ENCODE peak calls at places on chromosomes 1 and 21, in four cellular contexts. J is epithelial cell of esophagus, A is fibroblast of mammary gland, I is brain microvascular endothelial cell. T is an unnamed sample.

GRCh38 chr1:152440635-152441471 is 26.8 kb upstream of the CRNN start:
- DNase-seq in J (peak), I (peak), A (peak), T (peak)

GRCh38 chr1:220711086-220711809 is 21.1 kb downstream of the C1orf115 start:
- DNase-seq in A (no peak), I (no peak), J (no peak), T (no peak)

GRCh38 chr1:4939266-4939665 is 284.9 kb downstream of the AJAP1 start:
- DNase-seq in A (peak), I (no peak), J (no peak), T (no peak)

GRCh38 chr1:200336111-200336845 is 73.6 kb downstream of the ZNF281 start:
- DNase-seq in A (peak), J (peak), I (no peak), T (peak)

GRCh38 chr1:53599461-53599860 is 139.5 kb downstream of the GLIS1 start:
- DNase-seq in I (no peak), A (no peak), J (no peak), T (no peak)

GRCh38 chr1:109904105-109904817 is 6.4 kb upstream of the CSF1 start:
- DNase-seq in I (no peak), A (no peak), J (no peak), T (no peak)

GRCh38 chr1:206555473-206555935 is 48.2 kb downstream of the RASSF5 start:
- DNase-seq in A (no peak), J (no peak), I (peak), T (no peak)

GRCh38 chr21:39055167-39055767 is 128.0 kb downstream of the PSMG1 start:
- DNase-seq in J (no peak), A (no peak), I (no peak), T (no peak)

GRCh38 chr1:239587066-239587465 is 200.7 kb downstream of the CHRM3 start:
- DNase-seq in J (no peak), I (no peak), A (no peak), T (no peak)

GRCh38 chr1:246195296-246195695 is 311.8 kb downstream of the SMYD3 start:
- DNase-seq in A (no peak), I (no peak), J (no peak), T (no peak)

GRCh38 chr1:91091812-91092211 is 70.0 kb upstream of the ZNF644 start:
- DNase-seq in A (no peak), I (no peak), J (peak), T (peak)

GRCh38 chr1:29974345-29974744 is 738.0 kb downstream of the PTPRU start:
- DNase-seq in A (peak), J (peak), I (peak), T (peak)

GRCh38 chr1:233114860-233115259 is 164.4 kb downstream of the NTPCR start:
- DNase-seq in J (no peak), I (no peak), A (no peak), T (no peak)

GRCh38 chr1:2594001-2594640 is 7.5 kb downstream of the PRXL2B start:
- DNase-seq in I (no peak), A (no peak), J (peak), T (peak)

GRCh38 chr1:2936568-2937515 is 84.4 kb upstream of the ACTRT2 start:
- DNase-seq in J (no peak), A (no peak), I (no peak), T (no peak)

GRCh38 chr1:156337888-156338179 is 258 bp downstream of the CCT3 start:
- DNase-seq in I (no peak), A (no peak), J (no peak), T (no peak)

GRCh38 chr1:12386130-12386529 is 156.3 kb downstream of the VPS13D start:
- DNase-seq in A (no peak), J (peak), I (no peak), T (no peak)

GRCh38 chr21:17725339-17725738 is 93.8 kb downstream of the C21orf91 start:
- DNase-seq in A (no peak), I (no peak), J (peak), T (no peak)

GRCh38 chr1:115980998-115981993 is 5.0 kb downstream of the SLC22A15 start:
- DNase-seq in A (peak), I (no peak), J (peak), T (peak)

GRCh38 chr1:66330711-66331110 is 203.2 kb upstream of the SGIP1 start:
- DNase-seq in J (no peak), A (no peak), I (no peak), T (peak)

GRCh38 chr21:45630066-45630694 is 13.3 kb upstream of the PCBP3 start:
- DNase-seq in J (no peak), A (no peak), I (no peak), T (no peak)

GRCh38 chr1:185585770-185586169 is 148.4 kb upstream of the HMCN1 start:
- DNase-seq in A (no peak), I (no peak), J (peak), T (no peak)

GRCh38 chr1:246035060-246035531 is 472.0 kb downstream of the SMYD3 start:
- DNase-seq in J (no peak), I (peak), A (no peak), T (no peak)

GRCh38 chr1:48000883-48001282 is 3.7 kb upstream of the TRABD2B start:
- DNase-seq in J (no peak), I (no peak), A (no peak), T (no peak)

GRCh38 chr1:198660341-198661056 is 21.7 kb downstream of the PTPRC start:
- DNase-seq in I (no peak), J (no peak), A (no peak), T (no peak)

GRCh38 chr1:118339431-118340146 is 154.6 kb upstream of the SPAG17 start:
- DNase-seq in A (peak), I (no peak), J (peak), T (no peak)

GRCh38 chr1:53306168-53306567 is 21.7 kb downstream of the LRP8 start:
- DNase-seq in J (no peak), I (no peak), A (no peak), T (no peak)

GRCh38 chr21:38478782-38479181 is 19.5 kb downstream of the ERG start:
- DNase-seq in J (peak), I (peak), A (peak), T (peak)

GRCh38 chr1:79090985-79091384 is 84.5 kb upstream of the ADGRL4 start:
- DNase-seq in A (peak), I (no peak), J (peak), T (no peak)

GRCh38 chr1:162040657-162041056 is 17.0 kb upstream of the OLFML2B start:
- DNase-seq in I (no peak), J (peak), A (peak), T (peak)

GRCh38 chr1:101394041-101394440 is 157.2 kb downstream of the S1PR1 start:
- DNase-seq in J (peak), A (peak), I (peak), T (peak)

GRCh38 chr1:205907794-205908193 is 35.5 kb downstream of the SLC26A9 start:
- DNase-seq in I (peak), J (peak), A (peak), T (peak)

GRCh38 chr1:235169986-235170385 is 8.9 kb upstream of the RBM34 start:
- DNase-seq in J (peak), I (no peak), A (no peak), T (no peak)

GRCh38 chr1:207698822-207699483 is 52.9 kb upstream of the CD46 start:
- DNase-seq in A (peak), I (peak), J (peak), T (peak)

GRCh38 chr21:33259428-33259827 is 6.7 kb upstream of the IL10RB start:
- DNase-seq in J (peak), A (peak), I (no peak), T (no peak)

GRCh38 chr1:51814513-51814912 is 64.0 kb downstream of the NRDC start:
- DNase-seq in I (no peak), A (no peak), J (no peak), T (no peak)

GRCh38 chr1:221741364-221741970 is 422 bp downstream of the DUSP10 start:
- DNase-seq in J (no peak), A (no peak), I (no peak), T (no peak)

GRCh38 chr1:18951416-18951815 is 5.1 kb downstream of the IFFO2 start:
- DNase-seq in I (no peak), A (no peak), J (no peak), T (no peak)
- H3K4me3 ChIP-seq in I (no peak), A (no peak), J (peak), T (no peak)

GRCh38 chr21:44483288-44484237 is 28.3 kb downstream of the LRRC3 start:
- DNase-seq in A (peak), J (no peak), I (no peak), T (no peak)

GRCh38 chr21:44485796-44486195 is 30.5 kb downstream of the LRRC3 start:
- DNase-seq in A (no peak), J (no peak), I (no peak), T (no peak)

GRCh38 chr21:44484498-44485253 is 29.4 kb downstream of the LRRC3 start:
- DNase-seq in A (no peak), I (no peak), J (no peak), T (no peak)

GRCh38 chr21:44486302-44486701 is 31.0 kb downstream of the LRRC3 start:
- DNase-seq in A (no peak), I (no peak), J (no peak), T (no peak)

DNA sequence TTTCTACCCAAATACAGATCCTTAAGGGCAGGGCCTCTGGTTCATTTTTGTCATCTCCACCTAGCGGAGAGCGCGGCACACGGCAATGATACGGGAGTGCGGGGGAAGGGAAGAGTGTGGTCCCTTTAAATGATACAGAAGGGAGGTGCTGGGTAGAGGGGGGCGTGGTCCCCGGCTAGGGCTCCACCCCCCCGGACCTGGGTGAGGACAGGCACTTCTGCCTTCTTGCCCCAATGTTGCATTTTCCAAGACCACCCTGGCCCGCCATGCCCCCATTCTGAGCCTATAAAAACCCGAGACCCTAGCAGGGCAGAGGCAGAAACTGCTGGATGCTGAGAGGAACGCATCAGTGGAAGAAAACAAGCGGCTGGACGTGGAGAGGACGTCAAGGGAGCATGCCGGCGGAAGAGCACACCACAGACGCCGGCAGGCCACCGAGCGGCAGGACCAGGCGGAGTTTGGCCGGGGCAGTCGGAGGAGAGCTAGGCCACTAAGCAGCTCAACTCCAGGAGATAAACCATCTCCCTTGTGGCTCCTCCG is 30.0 kb downstream of the LRRC3 start:
- DNase-seq in J (no peak), A (peak), I (no peak), T (no peak)
- TF ChIP-seq CTCF in J (no peak), A (peak), I (peak), T (no peak)

DNA sequence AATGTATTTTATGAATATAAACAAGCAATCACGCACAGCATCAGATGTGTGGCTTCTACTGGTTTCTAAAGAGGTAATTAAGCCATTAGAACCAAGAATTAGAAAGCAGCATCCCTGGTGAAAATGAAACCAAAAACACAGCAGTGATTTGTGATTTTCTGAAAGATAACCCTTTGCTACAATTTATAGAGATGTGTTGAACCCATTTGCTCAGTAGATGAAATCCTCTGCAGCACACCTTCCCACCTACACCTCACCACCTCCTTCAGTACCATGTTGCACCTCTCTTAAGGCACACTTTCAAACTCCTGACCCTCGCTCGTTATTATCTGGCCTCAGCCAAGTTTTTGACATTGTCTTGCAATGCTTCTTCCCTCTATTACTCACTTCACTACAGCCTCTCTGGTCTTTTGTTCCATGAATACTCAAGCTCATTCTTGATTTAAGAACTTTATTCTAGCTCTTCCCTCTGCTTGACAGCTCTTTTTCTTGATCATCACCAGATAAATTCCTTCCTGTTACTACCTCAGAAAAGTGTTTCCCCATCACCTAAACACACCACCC is 38.6 kb downstream of the NSL1 start:
- DNase-seq in J (no peak), A (peak), I (no peak), T (peak)
- H3K4me3 ChIP-seq in J (no peak), A (peak), I (no peak), T (peak)

GRCh38 chr1:16904560-16905111 is 8.9 kb downstream of the RNU1-2 start:
- DNase-seq in J (peak), A (peak), I (peak), T (peak)

GRCh38 chr1:16903054-16903453 is 7.3 kb downstream of the RNU1-2 start:
- DNase-seq in A (peak), I (peak), J (peak), T (peak)

GRCh38 chr1:16903458-16903796 is 7.6 kb downstream of the RNU1-2 start:
- DNase-seq in I (no peak), A (no peak), J (no peak), T (no peak)

GRCh38 chr1:16905112-16905855 is 9.5 kb downstream of the RNU1-2 start:
- DNase-seq in J (no peak), A (peak), I (peak), T (peak)

GRCh38 chr1:16900771-16901170 is 5.0 kb downstream of the RNU1-2 start:
- DNase-seq in I (no peak), A (no peak), J (peak), T (peak)
- TF ChIP-seq CTCF in I (no peak), A (peak), J (peak), T (peak)

DNA sequence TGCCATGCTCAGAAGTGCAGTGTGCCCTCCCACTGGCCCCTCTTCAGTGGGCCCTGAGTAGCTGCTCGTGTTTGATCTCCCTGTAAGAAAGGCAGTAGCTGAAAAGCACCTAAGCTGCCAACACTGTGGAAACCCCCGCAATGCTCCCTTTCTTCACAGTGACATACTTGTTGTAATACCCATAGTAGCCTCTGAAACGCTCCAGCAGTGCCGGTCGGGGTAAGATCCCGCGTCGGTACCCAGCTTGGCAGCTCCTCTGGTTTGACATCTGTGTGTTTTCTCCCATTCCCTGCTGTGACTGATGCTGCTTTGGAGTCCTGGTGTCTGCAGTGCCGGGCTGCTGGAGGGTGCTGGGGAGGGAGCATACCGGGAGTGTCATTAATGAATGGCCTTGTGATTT is 3.6 kb downstream of the CHAF1B start:
- DNase-seq in J (peak), A (no peak), I (peak), T (peak)
- H3K4me3 ChIP-seq in J (no peak), A (no peak), I (no peak), T (no peak)

GRCh38 chr1:37032660-37033354 is 1.5 kb downstream of the GRIK3 start:
- DNase-seq in A (no peak), I (no peak), J (no peak), T (no peak)

GRCh38 chr1:37031419-37031818 is 2.9 kb downstream of the GRIK3 start:
- DNase-seq in J (no peak), A (no peak), I (no peak), T (no peak)

GRCh38 chr1:37033355-37034291 is 692 bp downstream of the GRIK3 start:
- DNase-seq in I (no peak), A (no peak), J (no peak), T (no peak)

GRCh38 chr1:37031871-37032270 is 2.4 kb downstream of the GRIK3 start:
- DNase-seq in A (no peak), J (no peak), I (no peak), T (no peak)

DNA sequence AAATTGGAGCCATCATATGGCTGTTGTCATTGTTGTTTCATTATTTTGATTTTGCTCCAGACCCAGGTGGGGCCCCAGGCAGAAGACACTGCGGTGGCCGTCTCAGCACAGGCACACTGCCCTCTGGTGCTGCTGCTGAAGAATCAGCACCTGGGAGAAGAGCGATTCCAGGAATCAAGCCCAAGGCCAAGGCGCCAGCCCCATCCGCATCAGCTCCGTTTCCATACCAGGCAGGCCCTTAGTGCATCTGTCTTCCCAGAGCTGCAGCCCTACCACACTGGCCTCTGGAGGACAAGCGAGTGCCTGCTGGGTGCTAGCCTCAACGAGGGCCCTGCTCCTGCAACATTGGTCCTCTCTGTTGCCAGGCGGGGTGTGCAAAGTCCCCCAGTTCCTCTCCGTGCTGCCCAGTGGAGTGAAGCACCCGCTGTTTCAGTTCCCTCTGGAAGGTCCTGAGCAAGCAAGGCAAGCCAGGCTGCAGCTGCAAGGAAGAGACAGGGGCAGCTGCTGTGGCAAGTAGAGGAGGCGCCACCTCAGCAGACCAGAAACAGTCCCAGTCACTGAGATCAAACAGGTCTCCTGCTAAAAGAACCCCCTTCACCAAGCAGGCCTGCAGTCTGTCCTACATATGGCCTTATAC is 5.2 kb downstream of the GRIK3 start:
- DNase-seq in A (no peak), I (no peak), J (no peak), T (no peak)
- TF ChIP-seq CTCF in A (no peak), I (no peak), J (no peak), T (no peak)

DNA sequence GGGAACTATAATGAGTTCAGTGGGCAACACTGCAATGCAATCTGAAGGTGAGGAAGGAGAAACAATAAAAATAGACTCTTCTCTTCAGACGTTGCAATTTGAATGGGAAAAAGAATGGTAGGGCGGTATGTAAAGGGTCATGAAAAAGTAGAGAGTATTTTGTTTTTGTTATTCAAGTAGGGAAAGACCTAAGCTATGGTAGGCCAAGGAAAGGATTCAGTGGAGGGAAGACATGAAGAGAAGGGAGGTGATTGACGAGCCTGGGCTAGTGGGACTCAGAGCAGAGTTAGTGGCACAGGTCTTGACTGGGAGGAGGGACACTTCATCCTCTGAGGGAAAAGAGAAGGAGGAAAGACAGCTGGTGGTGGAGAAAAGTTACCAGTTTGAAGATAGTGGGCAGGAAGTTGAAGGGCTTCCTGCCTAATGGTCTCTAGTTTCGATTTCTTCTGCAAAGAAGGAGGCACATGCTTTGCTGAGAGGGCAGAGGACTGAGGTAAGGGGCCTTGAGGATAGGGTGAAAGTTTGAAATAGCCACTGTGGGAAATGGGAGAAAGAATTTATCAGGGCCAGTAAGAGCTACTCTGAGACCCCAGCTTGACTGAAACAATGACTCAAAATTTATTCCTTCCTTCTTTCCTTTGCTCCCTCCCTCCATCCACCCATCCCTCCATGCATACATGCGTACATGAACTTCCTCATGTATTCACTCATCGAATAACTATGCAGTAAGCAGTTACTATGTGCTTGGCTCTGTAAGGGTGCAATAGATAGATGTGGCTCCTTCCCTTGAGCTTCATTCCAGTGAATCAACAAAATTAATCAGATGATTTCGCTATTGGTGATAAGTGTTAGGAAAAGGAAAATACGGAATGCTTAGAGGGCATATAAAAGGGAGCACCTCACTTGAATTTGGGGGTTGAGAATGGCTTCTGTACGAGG is 4.2 kb downstream of the CD48 start:
- DNase-seq in I (no peak), J (no peak), A (no peak), T (no peak)
- H3K4me3 ChIP-seq in I (no peak), J (no peak), A (no peak), T (no peak)

T was measured in fibroblast of pulmonary artery.